ENCODE peak calls at places on chromosome 14, in four cellular contexts. Z is gastrocnemius medialis, T is heart left ventricle, G is astrocyte of the spinal cord. V is an unnamed sample.

GRCh38 chr14:23005861-23006534 is 3.9 kb downstream of the C14orf93 start:
- DNase-seq in Z (no peak), T (no peak), G (peak), V (no peak)

GRCh38 chr14:61927521-61927920 is 165.3 kb downstream of the SNAPC1 start:
- DNase-seq in Z (no peak), T (no peak), G (peak), V (no peak)

GRCh38 chr14:73685328-73685727 is 28.9 kb downstream of the PNMA1 start:
- DNase-seq in Z (no peak), T (no peak), G (no peak), V (no peak)

GRCh38 chr14:30357791-30358190 is 201.2 kb upstream of the G2E3 start:
- DNase-seq in Z (no peak), T (no peak), G (no peak), V (no peak)

GRCh38 chr14:34971801-34972200 is 11.0 kb upstream of the SRP54 start:
- DNase-seq in Z (no peak), T (no peak), G (peak), V (no peak)

GRCh38 chr14:36525746-36526099 is 5.7 kb upstream of the NKX2-1 start:
- DNase-seq in Z (no peak), T (no peak), G (no peak), V (no peak)

GRCh38 chr14:49971156-49972141 is 78.6 kb downstream of the ARF6 start:
- DNase-seq in Z (no peak), T (no peak), G (no peak), V (no peak)

GRCh38 chr14:71583246-71583645 is 349.0 kb upstream of the RGS6 start:
- DNase-seq in Z (no peak), T (no peak), G (no peak), V (no peak)

GRCh38 chr14:88985654-88986053 is 161.2 kb downstream of the TTC8 start:
- DNase-seq in Z (no peak), T (no peak), G (no peak), V (no peak)

GRCh38 chr14:36441283-36441682 is 78.7 kb downstream of the NKX2-1 start:
- DNase-seq in Z (no peak), T (no peak), G (no peak), V (no peak)

GRCh38 chr14:31243860-31244259 is 36.3 kb upstream of the HECTD1 start:
- DNase-seq in Z (no peak), T (no peak), G (no peak), V (no peak)

GRCh38 chr14:100547633-100548294 is 39.5 kb downstream of the BEGAIN start:
- DNase-seq in Z (peak), T (peak), G (peak), V (peak)

GRCh38 chr14:104243200-104243599 is 104.8 kb downstream of the KIF26A start:
- DNase-seq in Z (no peak), T (no peak), G (no peak), V (no peak)

GRCh38 chr14:70013269-70013873 is 134.2 kb downstream of the SMOC1 start:
- DNase-seq in Z (no peak), T (no peak), G (no peak), V (no peak)

GRCh38 chr14:92980866-92981265 is 57.9 kb downstream of the CHGA start:
- DNase-seq in Z (no peak), T (peak), G (no peak), V (no peak)
- TF ChIP-seq CTCF in Z (no peak), T (no peak), G (no peak), V (no peak)

DNA sequence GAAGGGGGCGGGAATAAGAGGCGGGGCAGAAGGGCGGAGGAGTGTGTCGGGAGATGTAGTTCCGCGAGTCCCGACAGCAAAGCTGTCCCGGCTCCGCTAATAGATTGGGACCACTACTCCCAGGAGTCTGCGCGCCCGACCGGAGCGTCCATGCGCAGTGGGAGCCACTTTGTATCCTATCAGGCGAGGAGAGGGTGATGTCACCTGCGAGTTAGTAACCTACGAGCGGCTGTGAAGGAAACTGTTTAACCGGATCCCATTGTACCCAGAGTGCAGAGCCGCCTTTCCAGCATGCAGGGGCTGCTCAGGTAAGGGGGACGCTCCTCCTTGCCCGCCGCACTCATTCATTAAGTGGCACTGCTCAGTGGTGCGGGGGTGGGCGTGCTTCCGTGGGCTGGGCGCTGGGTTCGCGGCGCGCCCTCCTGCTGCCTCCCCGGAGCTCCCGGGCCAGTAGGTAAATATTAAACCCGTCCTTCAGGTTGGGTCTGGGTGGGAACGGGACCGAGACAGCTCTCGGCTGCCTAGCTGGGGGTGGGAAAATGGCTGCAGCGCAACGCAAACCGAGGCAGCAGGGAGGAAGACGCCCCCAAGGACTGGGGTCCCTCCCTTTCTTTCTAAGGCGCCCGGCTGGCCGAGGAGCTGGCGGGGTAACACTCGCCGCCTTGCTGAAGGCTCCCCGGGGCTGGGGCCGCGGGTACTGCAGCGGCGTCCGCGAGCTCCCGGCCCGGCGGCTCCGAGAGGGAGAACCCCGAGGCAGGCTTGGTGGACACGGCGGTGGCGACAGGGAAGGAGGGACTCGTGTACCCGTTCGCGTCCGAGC is at the start of gene DAAM1:
- DNase-seq in Z (peak), T (peak), G (peak), V (peak)
- TF ChIP-seq CTCF in Z (no peak), T (no peak), G (no peak), V (no peak)

GRCh38 chr14:77406086-77406485 is 17.2 kb downstream of the NOXRED1 start:
- DNase-seq in Z (no peak), T (no peak), G (no peak), V (no peak)

GRCh38 chr14:77406718-77407117 is 16.6 kb downstream of the NOXRED1 start:
- DNase-seq in Z (no peak), T (no peak), G (no peak), V (no peak)

GRCh38 chr14:77403798-77404197 is 19.5 kb downstream of the NOXRED1 start:
- DNase-seq in Z (no peak), T (no peak), G (no peak), V (no peak)

GRCh38 chr14:77407158-77407557 is 16.2 kb downstream of the NOXRED1 start:
- DNase-seq in Z (no peak), T (no peak), G (no peak), V (no peak)

DNA sequence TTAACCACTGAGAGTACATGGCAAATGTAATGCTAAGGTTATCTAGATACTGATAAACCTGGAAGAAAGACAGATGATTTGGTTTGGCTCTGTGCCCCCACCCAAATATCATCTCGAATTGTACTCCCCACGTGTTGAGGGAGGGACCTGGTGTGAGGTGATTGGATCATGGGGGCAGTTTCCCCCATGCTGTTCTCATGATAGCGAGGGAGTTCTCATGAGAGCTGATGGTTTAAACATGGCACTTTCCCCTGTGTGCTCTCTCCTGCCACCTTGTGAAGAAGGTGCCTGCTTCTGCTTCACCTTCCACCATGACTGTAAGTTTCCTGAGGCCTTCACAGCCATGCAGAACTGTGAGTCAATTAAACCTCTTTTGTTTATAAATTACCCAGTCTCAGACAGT is 14.2 kb downstream of the NOXRED1 start:
- DNase-seq in Z (no peak), T (no peak), G (no peak), V (no peak)
- TF ChIP-seq CTCF in Z (no peak), T (no peak), G (peak), V (no peak)

GRCh38 chr14:76810953-76811400 is 1.7 kb downstream of the ANGEL1 start:
- DNase-seq in Z (no peak), T (no peak), G (peak), V (no peak)
- TF ChIP-seq CTCF in Z (no peak), T (peak), G (peak), V (no peak)

DNA sequence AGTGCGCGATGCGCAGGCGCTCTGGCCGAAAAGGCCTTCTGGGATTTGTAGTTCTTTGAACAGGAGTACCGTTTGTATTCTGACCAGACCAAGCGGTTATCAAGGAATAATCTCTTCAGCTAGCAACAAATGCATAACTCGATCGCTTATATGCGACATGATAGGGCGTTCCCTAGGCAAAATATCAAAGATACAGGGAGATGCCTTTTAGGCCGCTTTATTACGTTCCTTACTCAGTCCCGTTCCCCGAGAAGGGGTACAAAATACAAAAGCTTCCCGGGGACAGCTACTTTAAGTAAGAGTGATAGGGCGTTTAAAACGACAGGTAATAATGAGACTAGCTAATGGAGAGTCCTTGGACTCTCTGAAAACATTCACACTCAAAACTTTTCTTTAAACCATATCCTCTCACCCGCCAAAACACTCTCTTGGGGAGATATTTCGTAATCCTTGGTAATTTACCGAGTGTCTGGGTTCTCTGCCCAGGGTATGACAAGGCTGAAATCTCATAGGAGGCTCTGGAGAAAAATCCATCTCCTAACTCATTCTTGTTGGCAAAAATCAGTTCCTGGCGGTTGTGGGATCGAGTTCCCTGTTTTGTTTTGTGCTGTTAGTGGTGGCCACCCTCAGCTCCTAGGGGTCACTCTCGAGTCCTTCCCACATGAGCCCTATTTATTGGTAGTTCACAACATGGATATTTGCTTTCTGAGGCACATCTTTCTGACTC is 412 bp upstream of the SNW1 start:
- DNase-seq in Z (peak), T (no peak), G (no peak), V (no peak)
- TF ChIP-seq CTCF in Z (peak), T (no peak), G (peak), V (no peak)

GRCh38 chr14:87067597-87067996 is 925.4 kb downstream of the GALC start:
- DNase-seq in Z (no peak), T (no peak), G (no peak), V (no peak)

GRCh38 chr14:87065366-87065765 is 927.6 kb downstream of the GALC start:
- DNase-seq in Z (no peak), T (no peak), G (no peak), V (no peak)

GRCh38 chr14:87063181-87063580 is 929.8 kb downstream of the GALC start:
- DNase-seq in Z (no peak), T (no peak), G (no peak), V (no peak)

GRCh38 chr14:87067061-87067460 is 925.9 kb downstream of the GALC start:
- DNase-seq in Z (no peak), T (no peak), G (no peak), V (no peak)

GRCh38 chr14:87066221-87066817 is 926.7 kb downstream of the GALC start:
- DNase-seq in Z (no peak), T (no peak), G (no peak), V (no peak)
- TF ChIP-seq CTCF in Z (no peak), T (no peak), G (peak), V (no peak)

V was measured in omental fat pad.